ENCODE peak calls at places on chromosomes 11 and 22, in seven cellular contexts. N, G, C, M, Z, P and B are unnamed samples.

GRCh38 chr11:88175004-88175706 is at the start of gene RAB38:
- DNase-seq in P (no peak), C (peak), G (peak), N (no peak), M (no peak), Z (peak), B (no peak)

GRCh38 chr11:43268161-43268560 is 43.6 kb upstream of the API5 start:
- DNase-seq in Z (peak), C (no peak), N (no peak), P (no peak), G (no peak), M (no peak), B (peak)

GRCh38 chr11:117099681-117100080 is 1.5 kb upstream of the SIK3 start:
- DNase-seq in C (no peak), Z (no peak), M (no peak), G (no peak), P (no peak), N (no peak), B (no peak)

GRCh38 chr22:49420651-49421050 is 407.0 kb downstream of the BRD1 start:
- DNase-seq in G (no peak), N (no peak), Z (no peak), C (no peak), P (no peak), M (no peak), B (no peak)

GRCh38 chr11:110298298-110298765 is 1.9 kb upstream of the RDX start:
- DNase-seq in C (peak), N (no peak), Z (no peak), G (no peak), M (no peak), P (no peak), B (no peak)

GRCh38 chr11:65506316-65506769 is 7.5 kb downstream of the MALAT1 start:
- DNase-seq in M (no peak), C (no peak), N (no peak), Z (no peak), G (no peak), P (no peak), B (no peak)

GRCh38 chr11:44842219-44842618 is 108.5 kb downstream of the TP53I11 start:
- DNase-seq in C (no peak), Z (no peak), N (no peak), P (no peak), G (no peak), M (peak), B (no peak)

GRCh38 chr11:27471588-27472397 is 797 bp downstream of the LGR4 start:
- DNase-seq in N (no peak), Z (peak), C (peak), M (no peak), G (peak), P (no peak), B (peak)

GRCh38 chr11:119424276-119424675 is 1.3 kb upstream of the THY1 start:
- DNase-seq in Z (no peak), M (no peak), C (no peak), P (no peak), G (no peak), N (no peak), B (no peak)

GRCh38 chr22:29351891-29352290 is 36.4 kb upstream of the RASL10A start:
- DNase-seq in M (no peak), P (no peak), G (no peak), C (no peak), N (no peak), Z (no peak), B (no peak)

GRCh38 chr22:48407256-48407955 is 1420.3 kb downstream of the BRD1 start:
- DNase-seq in P (no peak), Z (no peak), M (no peak), C (no peak), G (no peak), N (no peak), B (no peak)

GRCh38 chr11:67466962-67467771 is 1.9 kb downstream of the TMEM134 start:
- DNase-seq in C (no peak), G (no peak), M (no peak), Z (no peak), P (no peak), N (no peak), B (no peak)

GRCh38 chr11:58577441-58578135 is 1.3 kb upstream of the ZFP91 start:
- DNase-seq in N (no peak), P (peak), M (peak), G (peak), Z (no peak), C (no peak), B (peak)

GRCh38 chr11:45513806-45514340 is 151.5 kb downstream of the CHST1 start:
- DNase-seq in N (no peak), G (no peak), Z (no peak), P (no peak), C (no peak), M (no peak), B (no peak)